ENCODE peak calls at places on chromosomes 7 and 10, in four cellular contexts. H, K, B and M are unnamed samples.
A peak's percentile ranks its signal among the peaks of the same experiment; 100 is the strongest.

GRCh38 chr7:1767524-1767923 is 97.4 kb downstream of the ELFN1 start:
- DNase-seq in H (no peak), K (no peak), B (peak; percentile 52), M (peak; percentile 35)

GRCh38 chr7:150989456-150989855 is 1.4 kb upstream of the NOS3 start:
- DNase-seq in H (no peak), K (no peak), B (no peak), M (no peak)

GRCh38 chr10:46033602-46034011 is 3.2 kb upstream of the NCOA4 start:
- DNase-seq in H (no peak), K (no peak), B (no peak), M (peak; percentile 86)

GRCh38 chr7:123184271-123184670 is 15.5 kb downstream of the SLC13A1 start:
- DNase-seq in H (no peak), K (no peak), B (no peak), M (no peak)

GRCh38 chr10:62045765-62046521 is 144.4 kb downstream of the ARID5B start:
- DNase-seq in H (no peak), K (no peak), B (no peak), M (peak; percentile 83)

GRCh38 chr10:3263747-3264146 is 91.2 kb upstream of the PITRM1 start:
- DNase-seq in H (no peak), K (no peak), B (no peak), M (no peak)

GRCh38 chr10:133135116-133135465 is 24.9 kb upstream of the KNDC1 start:
- DNase-seq in H (no peak), K (no peak), B (no peak), M (no peak)

GRCh38 chr7:142891490-142892082 is 6.0 kb upstream of the TRPV6 start:
- DNase-seq in H (no peak), K (no peak), B (no peak), M (no peak)

GRCh38 chr10:85139124-85139523 is 810.7 kb downstream of the CCSER2 start:
- DNase-seq in H (no peak), K (no peak), B (no peak), M (no peak)

GRCh38 chr10:88156341-88156740 is 292.9 kb downstream of the PTEN start:
- DNase-seq in H (no peak), K (no peak), B (no peak), M (no peak)

GRCh38 chr7:157018997-157019591 is 8.6 kb upstream of the MNX1 start:
- DNase-seq in H (no peak), K (no peak), B (no peak), M (no peak)

GRCh38 chr7:157021893-157022680 is 11.6 kb upstream of the MNX1 start:
- DNase-seq in H (no peak), K (no peak), B (no peak), M (no peak)

GRCh38 chr7:157021071-157021891 is 10.8 kb upstream of the MNX1 start:
- DNase-seq in H (no peak), K (no peak), B (no peak), M (no peak)

GRCh38 chr7:157019718-157020451 is 9.4 kb upstream of the MNX1 start:
- DNase-seq in H (no peak), K (no peak), B (no peak), M (no peak)

DNA sequence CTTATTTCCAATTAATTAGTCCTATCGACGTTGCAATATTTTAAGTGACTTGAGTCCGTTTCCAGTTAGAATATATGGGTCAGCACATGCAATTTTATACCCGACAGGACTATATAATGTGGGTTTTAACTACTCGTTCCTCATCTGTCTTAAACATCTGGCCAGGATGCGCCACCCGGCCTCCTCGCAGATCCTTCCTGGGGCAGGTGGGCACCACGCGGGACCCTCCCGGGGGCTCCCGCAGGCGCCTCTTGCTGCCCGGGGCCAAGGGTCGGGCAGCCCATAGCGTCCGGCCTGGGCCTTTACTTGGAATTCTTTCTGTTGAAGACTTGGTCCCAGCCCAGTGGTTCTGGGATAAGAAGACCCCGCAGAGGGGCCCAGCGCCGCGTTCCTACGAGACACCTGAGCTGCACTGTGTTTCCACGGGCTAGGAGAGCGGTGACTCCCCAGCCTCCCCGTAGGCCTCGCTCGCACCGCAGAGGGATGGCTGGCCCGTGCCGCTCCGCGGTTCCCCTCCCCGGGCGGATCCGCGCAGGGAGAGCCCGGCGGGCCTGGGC is 10.1 kb upstream of the MNX1 start:
- DNase-seq in H (no peak), K (no peak), B (no peak), M (no peak)
- TF ChIP-seq CHD4 in H (no peak), K (no peak), B (no peak), M (no peak)

DNA sequence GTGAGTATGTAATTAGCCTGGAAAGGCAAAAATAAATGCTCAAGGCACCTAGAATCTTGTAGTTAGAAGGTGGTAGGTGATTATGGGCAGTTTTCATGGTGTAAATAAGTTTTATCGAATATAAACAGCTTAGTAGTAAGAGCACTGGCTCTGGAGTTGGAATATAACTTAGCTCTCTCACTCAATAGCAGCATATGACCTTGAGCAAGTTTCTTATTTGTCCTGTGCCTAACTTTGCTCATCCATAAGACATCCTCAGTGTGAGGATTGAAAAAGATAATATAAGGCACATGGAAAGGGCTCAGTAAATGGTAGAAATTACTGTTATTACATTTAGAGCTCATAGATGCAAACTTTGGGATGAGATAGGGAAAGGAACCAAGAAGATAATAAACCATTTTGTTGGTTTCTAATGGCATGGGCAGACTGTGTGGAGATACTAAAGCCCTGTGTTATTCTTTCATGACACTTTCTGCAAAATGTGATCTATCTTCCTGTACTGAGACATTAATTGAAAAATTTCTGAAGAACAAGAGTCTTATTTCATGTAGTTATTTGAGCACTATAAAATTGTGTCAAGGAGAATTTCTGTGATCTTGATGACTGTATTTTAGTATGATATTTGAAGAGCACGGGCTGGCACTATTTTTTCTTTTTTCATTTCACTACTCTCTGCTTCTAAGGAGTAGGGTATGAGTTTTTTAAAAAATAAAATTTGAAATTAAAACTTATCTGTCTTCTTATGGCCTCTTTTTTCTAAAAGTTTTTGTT is 3.1 kb downstream of the SLK start:
- DNase-seq in H (no peak), K (no peak), B (no peak), M (no peak)
- TF ChIP-seq MAX in H (no peak), K (no peak), B (no peak), M (no peak)

DNA sequence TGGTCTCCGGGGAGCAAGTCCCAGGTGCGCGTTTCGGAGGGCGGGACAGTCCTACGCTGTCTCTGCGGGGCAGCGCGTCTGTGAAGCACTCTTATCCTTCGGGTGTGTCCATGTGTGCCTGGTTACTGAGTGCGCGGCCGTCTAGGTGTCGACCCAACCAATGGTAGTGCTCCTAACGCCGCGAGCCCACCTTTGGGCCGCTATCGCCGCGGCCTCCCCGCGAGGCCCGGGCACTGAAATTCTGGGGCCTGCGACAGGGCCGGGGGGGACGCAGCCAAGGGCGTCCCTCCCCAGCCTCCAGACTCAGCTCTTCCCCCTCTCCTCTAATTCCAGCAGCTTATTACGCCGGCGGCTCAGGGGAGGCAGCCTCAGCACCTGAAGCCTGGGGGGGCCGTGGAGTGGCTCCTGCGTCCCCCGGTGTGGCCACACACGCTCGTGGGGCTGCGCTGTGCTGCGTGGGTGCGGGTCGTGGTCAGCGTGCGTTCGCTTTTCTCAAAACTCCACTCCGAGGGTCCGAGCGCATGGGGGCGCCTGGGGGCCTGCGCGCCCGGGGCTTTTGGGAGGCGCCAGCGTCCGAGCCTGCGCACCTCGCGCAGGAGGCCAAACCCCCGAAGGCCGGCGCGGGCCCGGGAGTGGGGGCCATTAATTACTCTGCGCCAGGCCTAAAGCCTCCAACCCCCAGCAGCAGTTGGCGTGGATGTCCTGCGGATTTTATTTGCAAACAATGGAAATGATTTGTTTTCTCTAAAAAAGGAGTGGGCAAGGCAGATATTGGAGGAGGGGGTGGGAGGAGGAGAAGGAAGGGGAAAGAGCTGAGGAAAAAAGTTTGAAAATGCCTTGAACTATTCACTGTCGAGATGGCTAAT is 3.0 kb upstream of the ZNF503 start:
- DNase-seq in H (no peak), K (no peak), B (no peak), M (peak; percentile 67)
- TF ChIP-seq CHD4 in H (no peak), K (no peak), B (no peak), M (no peak)

GRCh38 chr10:70598857-70599295 is 3.7 kb downstream of the PRF1 start:
- DNase-seq in H (no peak), K (no peak), B (peak; percentile 54), M (no peak)
- TF ChIP-seq MAX in H (no peak), K (no peak), B (peak; percentile 54), M (no peak)

GRCh38 chr7:29467193-29467592 is 96.4 kb upstream of the PRR15 start:
- DNase-seq in H (no peak), K (no peak), B (no peak), M (no peak)
- TF ChIP-seq CHD4 in H (no peak), K (no peak), B (no peak), M (no peak)

GRCh38 chr7:27912751-27913150 is 172.8 kb downstream of the TAX1BP1 start:
- DNase-seq in H (no peak), K (no peak), B (no peak), M (no peak)
- TF ChIP-seq MAX in H (no peak), K (no peak), B (no peak), M (no peak)

DNA sequence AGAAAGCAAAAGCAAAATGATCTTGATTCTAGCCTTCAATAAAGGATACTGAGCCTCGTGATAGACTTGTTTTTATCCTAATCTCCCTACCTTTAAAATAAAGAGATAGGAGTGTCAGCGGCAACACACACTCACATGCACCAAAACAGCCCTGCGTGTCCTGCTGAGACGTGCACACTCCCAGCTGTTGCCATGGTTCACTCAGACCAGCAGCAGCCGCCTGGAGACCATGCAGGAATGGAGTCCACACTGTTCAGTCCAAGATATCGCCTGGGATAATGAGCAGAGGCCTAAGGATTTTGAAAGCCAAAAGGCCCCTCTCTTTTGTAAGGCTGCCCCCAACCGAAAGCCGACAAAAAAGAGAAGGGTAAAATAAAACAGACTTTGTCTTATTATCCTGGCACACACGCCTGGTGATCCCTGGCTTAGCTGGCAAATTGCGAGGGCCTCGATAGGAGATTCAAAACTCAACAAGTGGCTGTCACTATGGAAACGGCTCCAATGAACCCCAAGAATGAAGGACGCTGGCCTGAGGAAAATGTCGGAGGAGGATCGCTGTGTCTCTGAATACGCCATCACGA is 263.7 kb downstream of the SKIDA1 start:
- DNase-seq in H (no peak), K (no peak), B (no peak), M (no peak)
- TF ChIP-seq CHD4 in H (no peak), K (no peak), B (no peak), M (no peak)

DNA sequence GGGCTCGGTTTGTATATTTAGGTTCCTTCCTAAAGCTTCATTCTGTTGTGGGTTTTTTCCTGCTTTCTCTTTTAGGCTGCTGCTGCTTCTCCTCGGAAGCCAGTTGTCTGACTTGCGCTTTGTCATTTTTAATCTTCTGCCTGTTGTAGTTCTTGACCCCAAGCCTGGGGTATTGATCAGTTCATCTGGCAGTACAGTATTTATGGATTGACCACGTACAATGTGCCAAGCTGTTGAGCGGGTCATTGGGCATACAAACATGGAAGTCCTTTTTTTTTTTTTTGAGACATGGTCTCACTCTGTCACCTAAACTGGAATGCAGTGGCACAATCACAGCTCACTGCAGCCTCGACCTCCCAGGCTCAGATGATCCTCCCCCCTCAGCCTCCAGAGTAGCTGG is 4.3 kb downstream of the PROSER2 start:
- DNase-seq in H (no peak), K (no peak), B (no peak), M (no peak)
- TF ChIP-seq MAX in H (no peak), K (no peak), B (no peak), M (no peak)

GRCh38 chr7:96167424-96167823 is 154.5 kb downstream of the SLC25A13 start:
- DNase-seq in H (no peak), K (peak; percentile 9), B (no peak), M (no peak)

GRCh38 chr7:96157856-96158255 is 164.0 kb downstream of the SLC25A13 start:
- DNase-seq in H (no peak), K (no peak), B (no peak), M (no peak)

GRCh38 chr7:96161897-96162296 is 160.0 kb downstream of the SLC25A13 start:
- DNase-seq in H (no peak), K (no peak), B (no peak), M (no peak)
- TF ChIP-seq CHD4 in H (no peak), K (no peak), B (no peak), M (no peak)